ENCODE peak calls at places on chromosomes 11 and 22, in eight cellular contexts. One of them, this sample, is unnamed.

GRCh38 chr11:74636633-74637184 is 44.3 kb downstream of the POLD3 start:
- DNase-seq in gastrocnemius medialis: no peak
- DNase-seq in tibial nerve: no peak
- DNase-seq in testis: no peak
- DNase-seq in adrenal gland: no peak
- DNase-seq in right lobe of liver: no peak
- DNase-seq in body of pancreas: no peak
- DNase-seq in Peyer's patch: no peak
- DNase-seq in this sample: no peak

GRCh38 chr11:59865031-59865430 is 1.3 kb downstream of the TCN1 start:
- DNase-seq in right lobe of liver: no peak
- DNase-seq in testis: peak; percentile 23
- DNase-seq in tibial nerve: no peak
- DNase-seq in adrenal gland: no peak
- DNase-seq in Peyer's patch: no peak
- DNase-seq in gastrocnemius medialis: no peak
- DNase-seq in body of pancreas: peak; percentile 19
- DNase-seq in this sample: no peak

GRCh38 chr22:45261407-45262088 is 20.9 kb upstream of the KIAA0930 start:
- DNase-seq in adrenal gland: no peak
- DNase-seq in right lobe of liver: no peak
- DNase-seq in Peyer's patch: peak; percentile 83
- DNase-seq in gastrocnemius medialis: no peak
- DNase-seq in body of pancreas: no peak
- DNase-seq in testis: no peak
- DNase-seq in tibial nerve: no peak
- DNase-seq in this sample: no peak

GRCh38 chr11:106231591-106231990 is 154.1 kb downstream of the AASDHPPT start:
- DNase-seq in Peyer's patch: no peak
- DNase-seq in testis: no peak
- DNase-seq in tibial nerve: no peak
- DNase-seq in right lobe of liver: no peak
- DNase-seq in adrenal gland: no peak
- DNase-seq in gastrocnemius medialis: no peak
- DNase-seq in body of pancreas: peak; percentile 20
- DNase-seq in this sample: no peak

GRCh38 chr22:46462726-46463371 is 74.6 kb downstream of the CELSR1 start:
- DNase-seq in Peyer's patch: no peak
- DNase-seq in tibial nerve: no peak
- DNase-seq in adrenal gland: peak; percentile 47
- DNase-seq in gastrocnemius medialis: no peak
- DNase-seq in right lobe of liver: no peak
- DNase-seq in body of pancreas: no peak
- DNase-seq in testis: no peak
- DNase-seq in this sample: no peak

GRCh38 chr11:123616505-123617198 is 37.8 kb downstream of the SCN3B start:
- DNase-seq in right lobe of liver: no peak
- DNase-seq in testis: peak; percentile 63
- DNase-seq in tibial nerve: no peak
- DNase-seq in Peyer's patch: no peak
- DNase-seq in body of pancreas: peak; percentile 41
- DNase-seq in gastrocnemius medialis: peak; percentile 88
- DNase-seq in adrenal gland: peak; percentile 96
- DNase-seq in this sample: peak; percentile 62

GRCh38 chr11:76543006-76543703 is 98.3 kb downstream of the EMSY start:
- DNase-seq in Peyer's patch: no peak
- DNase-seq in right lobe of liver: no peak
- DNase-seq in gastrocnemius medialis: no peak
- DNase-seq in body of pancreas: no peak
- DNase-seq in adrenal gland: no peak
- DNase-seq in tibial nerve: no peak
- DNase-seq in testis: no peak
- DNase-seq in this sample: no peak

GRCh38 chr11:100830978-100831732 is 144.1 kb downstream of the ARHGAP42 start:
- DNase-seq in right lobe of liver: no peak
- DNase-seq in testis: peak; percentile 26
- DNase-seq in Peyer's patch: no peak
- DNase-seq in tibial nerve: no peak
- DNase-seq in body of pancreas: peak; percentile 8
- DNase-seq in gastrocnemius medialis: no peak
- DNase-seq in adrenal gland: no peak
- DNase-seq in this sample: no peak

GRCh38 chr11:113167599-113167998 is 146.8 kb upstream of the TTC12 start:
- DNase-seq in body of pancreas: no peak
- DNase-seq in tibial nerve: no peak
- DNase-seq in gastrocnemius medialis: no peak
- DNase-seq in right lobe of liver: no peak
- DNase-seq in adrenal gland: no peak
- DNase-seq in Peyer's patch: no peak
- DNase-seq in testis: no peak
- DNase-seq in this sample: no peak

GRCh38 chr11:119166368-119167076 is 2.0 kb upstream of the NLRX1 start:
- DNase-seq in body of pancreas: no peak
- DNase-seq in Peyer's patch: no peak
- DNase-seq in testis: no peak
- DNase-seq in right lobe of liver: no peak
- DNase-seq in tibial nerve: no peak
- DNase-seq in gastrocnemius medialis: no peak
- DNase-seq in adrenal gland: no peak
- DNase-seq in this sample: no peak

GRCh38 chr11:76807206-76807875 is 24.2 kb downstream of the TSKU start:
- DNase-seq in tibial nerve: peak; percentile 92
- DNase-seq in body of pancreas: peak; percentile 84
- DNase-seq in adrenal gland: peak; percentile 91
- DNase-seq in gastrocnemius medialis: peak; percentile 75
- DNase-seq in right lobe of liver: peak; percentile 85
- DNase-seq in Peyer's patch: peak; percentile 94
- DNase-seq in testis: peak; percentile 95
- DNase-seq in this sample: peak; percentile 86

GRCh38 chr22:35544810-35545209 is 4.2 kb downstream of the RASD2 start:
- DNase-seq in Peyer's patch: no peak
- DNase-seq in body of pancreas: no peak
- DNase-seq in right lobe of liver: no peak
- DNase-seq in tibial nerve: no peak
- DNase-seq in gastrocnemius medialis: no peak
- DNase-seq in testis: no peak
- DNase-seq in adrenal gland: no peak
- DNase-seq in this sample: no peak

GRCh38 chr22:35542157-35542971 is 1.7 kb downstream of the RASD2 start:
- DNase-seq in tibial nerve: no peak
- DNase-seq in right lobe of liver: no peak
- DNase-seq in Peyer's patch: no peak
- DNase-seq in testis: no peak
- DNase-seq in body of pancreas: no peak
- DNase-seq in gastrocnemius medialis: no peak
- DNase-seq in adrenal gland: no peak
- DNase-seq in this sample: no peak

GRCh38 chr22:35542972-35543516 is 2.4 kb downstream of the RASD2 start:
- DNase-seq in testis: no peak
- DNase-seq in gastrocnemius medialis: no peak
- DNase-seq in body of pancreas: no peak
- DNase-seq in adrenal gland: no peak
- DNase-seq in tibial nerve: no peak
- DNase-seq in right lobe of liver: no peak
- DNase-seq in Peyer's patch: no peak
- DNase-seq in this sample: no peak

GRCh38 chr22:35544189-35544588 is 3.6 kb downstream of the RASD2 start:
- DNase-seq in tibial nerve: no peak
- DNase-seq in body of pancreas: no peak
- DNase-seq in right lobe of liver: no peak
- DNase-seq in adrenal gland: no peak
- DNase-seq in testis: no peak
- DNase-seq in Peyer's patch: no peak
- DNase-seq in gastrocnemius medialis: no peak
- DNase-seq in this sample: no peak

GRCh38 chr22:35543702-35544101 is 3.1 kb downstream of the RASD2 start:
- DNase-seq in tibial nerve: no peak
- DNase-seq in adrenal gland: no peak
- DNase-seq in right lobe of liver: no peak
- DNase-seq in Peyer's patch: no peak
- DNase-seq in body of pancreas: no peak
- DNase-seq in testis: no peak
- DNase-seq in gastrocnemius medialis: no peak
- DNase-seq in this sample: no peak
- H3K36me3 ChIP-seq in tibial nerve: no peaks in the 10 kb centered on the region
- H3K36me3 ChIP-seq in adrenal gland: no peaks in the 10 kb centered on the region
- H3K36me3 ChIP-seq in right lobe of liver: no peaks in the 10 kb centered on the region
- H3K36me3 ChIP-seq in Peyer's patch: no peaks in the 10 kb centered on the region
- H3K36me3 ChIP-seq in body of pancreas: no peaks in the 10 kb centered on the region
- H3K36me3 ChIP-seq in testis: no peaks in the 10 kb centered on the region
- H3K36me3 ChIP-seq in gastrocnemius medialis: no peaks in the 10 kb centered on the region
- H3K36me3 ChIP-seq in this sample: no peaks in the 10 kb centered on the region

GRCh38 chr11:61429691-61430582 is at the start of the genes CPSF7 and SDHAF2:
- DNase-seq in right lobe of liver: peak; percentile 98
- DNase-seq in body of pancreas: peak; percentile 96
- DNase-seq in adrenal gland: peak; percentile 97
- DNase-seq in tibial nerve: peak; percentile 91
- DNase-seq in testis: peak; percentile 98
- DNase-seq in gastrocnemius medialis: peak; percentile 95
- DNase-seq in Peyer's patch: peak; percentile 99
- DNase-seq in this sample: peak; percentile 98
- TF ChIP-seq POLR2A in right lobe of liver: peak; percentile 80
- TF ChIP-seq POLR2A in body of pancreas: peak; percentile 81
- TF ChIP-seq POLR2A in adrenal gland: peak; percentile 77
- TF ChIP-seq POLR2A in tibial nerve: peak; percentile 77
- TF ChIP-seq POLR2A in testis: peak; percentile 63
- TF ChIP-seq POLR2A in gastrocnemius medialis: peak; percentile 87
- TF ChIP-seq POLR2A in Peyer's patch: peak; percentile 49
- TF ChIP-seq POLR2A in this sample: peak; percentile 76

DNA sequence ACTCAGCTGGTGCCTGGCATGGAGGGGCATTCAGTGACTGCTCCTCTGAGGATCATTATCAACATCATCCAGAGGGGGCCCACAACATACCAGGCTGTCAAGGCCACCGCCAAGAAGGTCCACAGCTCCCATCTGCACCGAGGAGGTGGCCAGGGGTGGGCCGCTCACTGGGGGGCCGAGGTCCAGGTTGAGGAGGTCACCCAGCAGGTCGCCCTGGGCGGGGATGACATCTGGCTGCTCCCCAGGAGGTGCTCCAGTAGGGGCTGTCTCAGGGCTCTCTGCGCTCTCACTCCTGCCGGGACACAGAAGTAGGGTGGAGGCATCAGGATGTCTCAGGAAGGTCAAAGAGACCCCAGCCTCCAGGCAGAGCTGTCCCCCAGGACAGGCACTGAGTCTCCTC is 25.1 kb upstream of the RASL10A start:
- DNase-seq in tibial nerve: no peak
- DNase-seq in body of pancreas: no peak
- DNase-seq in right lobe of liver: no peak
- DNase-seq in testis: no peak
- DNase-seq in adrenal gland: no peak
- DNase-seq in gastrocnemius medialis: no peak
- DNase-seq in Peyer's patch: no peak
- DNase-seq in this sample: no peak
- H3K36me3 ChIP-seq in tibial nerve: peaks cover 100% of the 10 kb centered on the region
- H3K36me3 ChIP-seq in body of pancreas: peaks cover 26% of the 10 kb centered on the region
- H3K36me3 ChIP-seq in right lobe of liver: peaks cover 41% of the 10 kb centered on the region
- H3K36me3 ChIP-seq in testis: no peaks in the 10 kb centered on the region
- H3K36me3 ChIP-seq in adrenal gland: no peaks in the 10 kb centered on the region
- H3K36me3 ChIP-seq in gastrocnemius medialis: peaks cover 50% of the 10 kb centered on the region
- H3K36me3 ChIP-seq in Peyer's patch: no peaks in the 10 kb centered on the region
- H3K36me3 ChIP-seq in this sample: no peaks in the 10 kb centered on the region

GRCh38 chr11:94959179-94959578 is 14.2 kb downstream of the CWC15 start:
- DNase-seq in testis: no peak
- DNase-seq in right lobe of liver: no peak
- DNase-seq in body of pancreas: no peak
- DNase-seq in Peyer's patch: no peak
- DNase-seq in tibial nerve: no peak
- DNase-seq in gastrocnemius medialis: no peak
- DNase-seq in adrenal gland: no peak
- DNase-seq in this sample: no peak
- TF ChIP-seq POLR2A in testis: no peak
- TF ChIP-seq POLR2A in right lobe of liver: no peak
- TF ChIP-seq POLR2A in body of pancreas: no peak
- TF ChIP-seq POLR2A in Peyer's patch: no peak
- TF ChIP-seq POLR2A in tibial nerve: no peak
- TF ChIP-seq POLR2A in gastrocnemius medialis: no peak
- TF ChIP-seq POLR2A in adrenal gland: no peak
- TF ChIP-seq POLR2A in this sample: no peak

This sample was measured in ovary.